ENCODE peak calls at places on chromosome X, in six cellular contexts. B is fibroblast of lung, C is AG09309, U is A172, X is pancreas, Z is T-helper 22 cell. V is an unnamed sample.

GRCh38 chrX:57821703-57822375 is 88.4 kb downstream of the ZXDA start:
- DNase-seq in B (peak; percentile 61), C (peak; percentile 29), U (peak; percentile 49), X (peak; percentile 7), Z (no peak), V (peak; percentile 7)

GRCh38 chrX:68685722-68686683 is 38.5 kb downstream of the STARD8 start:
- DNase-seq in B (peak; percentile 81), C (no peak), U (no peak), X (no peak), Z (no peak), V (no peak)

GRCh38 chrX:120251471-120252011 is 929 bp downstream of the ZBTB33 start:
- DNase-seq in B (peak; percentile 18), C (no peak), U (peak; percentile 1), X (peak; percentile 9), Z (no peak), V (peak; percentile 7)

GRCh38 chrX:41116948-41117347 is 31.7 kb downstream of the USP9X start:
- DNase-seq in B (no peak), C (no peak), U (no peak), X (no peak), Z (no peak), V (peak; percentile 11)

GRCh38 chrX:73577368-73577767 is 14.4 kb downstream of the CHIC1 start:
- DNase-seq in B (peak; percentile 67), C (peak; percentile 37), U (peak; percentile 63), X (no peak), Z (no peak), V (no peak)

GRCh38 chrX:154374361-154375155 is at the start of gene FLNA:
- DNase-seq in B (no peak), C (no peak), U (no peak), X (peak; percentile 49), Z (no peak), V (peak; percentile 40)

GRCh38 chrX:63754141-63754859 is 30.7 kb downstream of the ARHGEF9 start:
- DNase-seq in B (peak; percentile 16), C (no peak), U (peak; percentile 2), X (peak; percentile 11), Z (no peak), V (peak; percentile 4)

GRCh38 chrX:22577181-22577580 is 304.5 kb downstream of the CBLL2 start:
- DNase-seq in B (peak; percentile 56), C (peak; percentile 14), U (peak; percentile 62), X (no peak), Z (no peak), V (no peak)

GRCh38 chrX:132491191-132491590 is 2.4 kb upstream of the MBNL3 start:
- DNase-seq in B (no peak), C (no peak), U (peak; percentile 4), X (peak; percentile 40), Z (no peak), V (no peak)

GRCh38 chrX:21959362-21960051 is 19.0 kb downstream of the SMS start:
- DNase-seq in B (no peak), C (no peak), U (no peak), X (no peak), Z (no peak), V (no peak)

V was measured in T-helper 2 cell treated with Interferon-gamma antibody and Interleukin-4, amounts not matched to agents 5 μg/mL and 100 μg/mL, for 36 hours.